ENCODE peak calls at places on chromosome 2, in five cellular contexts. One of them, this sample, is unnamed.

GRCh38 chr2:180694445-180695421 is 285.7 kb upstream of the UBE2E3 start:
- DNase-seq in GM12865: no peak
- DNase-seq in fibroblast of lung: peak
- DNase-seq in HepG2: no peak
- DNase-seq in fibroblast of mammary gland: no peak
- DNase-seq in this sample: no peak

GRCh38 chr2:28406276-28407096 is 13.8 kb downstream of the FOSL2 start:
- DNase-seq in GM12865: no peak
- DNase-seq in fibroblast of lung: peak
- DNase-seq in HepG2: no peak
- DNase-seq in fibroblast of mammary gland: peak
- DNase-seq in this sample: peak

GRCh38 chr2:115083216-115083615 is 640.8 kb downstream of the DPP10 start:
- DNase-seq in GM12865: no peak
- DNase-seq in fibroblast of lung: no peak
- DNase-seq in HepG2: no peak
- DNase-seq in fibroblast of mammary gland: no peak
- DNase-seq in this sample: no peak

GRCh38 chr2:175883586-175884194 is 118.4 kb downstream of the LNPK start:
- DNase-seq in GM12865: no peak
- DNase-seq in fibroblast of lung: no peak
- DNase-seq in HepG2: no peak
- DNase-seq in fibroblast of mammary gland: no peak
- DNase-seq in this sample: no peak

GRCh38 chr2:36381965-36382364 is 26.4 kb downstream of the CRIM1 start:
- DNase-seq in GM12865: no peak
- DNase-seq in fibroblast of lung: no peak
- DNase-seq in HepG2: no peak
- DNase-seq in fibroblast of mammary gland: no peak
- DNase-seq in this sample: no peak

GRCh38 chr2:241307055-241307454 is 8.4 kb downstream of the HDLBP start:
- DNase-seq in GM12865: no peak
- DNase-seq in fibroblast of lung: no peak
- DNase-seq in HepG2: no peak
- DNase-seq in fibroblast of mammary gland: no peak
- DNase-seq in this sample: no peak

GRCh38 chr2:63000801-63001200 is 49.8 kb upstream of the OTX1 start:
- DNase-seq in GM12865: no peak
- DNase-seq in fibroblast of lung: peak
- DNase-seq in HepG2: no peak
- DNase-seq in fibroblast of mammary gland: peak
- DNase-seq in this sample: peak

GRCh38 chr2:98903767-98904485 is 32.1 kb downstream of the CRACDL start:
- DNase-seq in GM12865: no peak
- DNase-seq in fibroblast of lung: no peak
- DNase-seq in HepG2: no peak
- DNase-seq in fibroblast of mammary gland: no peak
- DNase-seq in this sample: no peak

GRCh38 chr2:238945433-238946150 is 97.7 kb downstream of the TWIST2 start:
- DNase-seq in GM12865: peak
- DNase-seq in fibroblast of lung: peak
- DNase-seq in HepG2: peak
- DNase-seq in fibroblast of mammary gland: peak
- DNase-seq in this sample: peak

GRCh38 chr2:24857741-24858140 is 62.3 kb downstream of the ADCY3 start:
- DNase-seq in GM12865: no peak
- DNase-seq in fibroblast of lung: no peak
- DNase-seq in HepG2: no peak
- DNase-seq in fibroblast of mammary gland: peak
- DNase-seq in this sample: no peak

GRCh38 chr2:196592912-196593881 is 46.3 kb upstream of the CCDC150 start:
- DNase-seq in GM12865: peak
- DNase-seq in fibroblast of lung: peak
- DNase-seq in HepG2: no peak
- DNase-seq in fibroblast of mammary gland: peak
- DNase-seq in this sample: peak

GRCh38 chr2:112087346-112088020 is 32.4 kb downstream of the TMEM87B start:
- DNase-seq in GM12865: peak
- DNase-seq in fibroblast of lung: no peak
- DNase-seq in HepG2: no peak
- DNase-seq in fibroblast of mammary gland: no peak
- DNase-seq in this sample: no peak

GRCh38 chr2:148719195-148719749 is 74.7 kb downstream of the EPC2 start:
- DNase-seq in GM12865: no peak
- DNase-seq in fibroblast of lung: no peak
- DNase-seq in HepG2: peak
- DNase-seq in fibroblast of mammary gland: no peak
- DNase-seq in this sample: no peak

GRCh38 chr2:166944909-166945308 is 56.6 kb downstream of the XIRP2 start:
- DNase-seq in GM12865: no peak
- DNase-seq in fibroblast of lung: no peak
- DNase-seq in HepG2: no peak
- DNase-seq in fibroblast of mammary gland: no peak
- DNase-seq in this sample: no peak

GRCh38 chr2:55309441-55309840 is 40.4 kb upstream of the MTIF2 start:
- DNase-seq in GM12865: no peak
- DNase-seq in fibroblast of lung: peak
- DNase-seq in HepG2: no peak
- DNase-seq in fibroblast of mammary gland: peak
- DNase-seq in this sample: peak

GRCh38 chr2:16034151-16034974 is 94.0 kb downstream of the MYCN start:
- DNase-seq in GM12865: no peak
- DNase-seq in fibroblast of lung: no peak
- DNase-seq in HepG2: peak
- DNase-seq in fibroblast of mammary gland: no peak
- DNase-seq in this sample: no peak

DNA sequence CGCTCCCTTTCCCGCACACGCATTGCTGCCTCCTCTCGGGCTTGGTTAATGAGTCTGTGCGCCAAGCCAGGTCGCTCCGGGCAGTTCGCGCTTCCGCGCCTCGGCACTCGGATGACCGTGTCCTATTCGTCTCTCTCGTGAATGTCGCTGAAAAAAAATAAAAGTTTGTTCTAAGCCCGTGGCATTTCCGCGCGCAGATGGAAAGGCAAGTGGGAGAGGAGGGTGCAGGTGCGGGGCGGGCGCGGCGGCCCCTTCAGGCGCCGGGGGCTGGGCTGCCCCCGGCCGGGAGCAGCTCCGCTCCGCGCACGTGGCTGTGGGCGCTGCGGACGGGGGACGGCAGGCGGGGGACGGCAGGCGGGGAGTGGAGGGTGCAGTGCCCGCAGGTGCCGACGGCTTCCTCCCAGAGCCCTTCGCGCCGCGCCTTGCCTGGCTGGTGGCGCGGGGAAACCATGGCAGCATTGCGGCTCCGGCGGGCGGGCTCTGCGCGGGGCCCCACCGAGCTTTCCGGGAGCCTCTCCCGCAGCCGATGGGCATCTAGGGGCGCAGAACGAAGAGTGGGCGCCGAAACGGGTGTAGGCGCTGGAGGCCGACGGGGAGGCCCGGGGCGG is 159.6 kb upstream of the SIX2 start:
- DNase-seq in GM12865: no peak
- DNase-seq in fibroblast of lung: no peak
- DNase-seq in HepG2: no peak
- DNase-seq in fibroblast of mammary gland: peak
- DNase-seq in this sample: no peak
- H3K4me3 ChIP-seq in GM12865: peak
- H3K4me3 ChIP-seq in fibroblast of lung: no peak
- H3K4me3 ChIP-seq in HepG2: no peak
- H3K4me3 ChIP-seq in fibroblast of mammary gland: peak
- H3K4me3 ChIP-seq in this sample: peak

GRCh38 chr2:71113843-71114242 is 16.2 kb downstream of the MCEE start:
- DNase-seq in GM12865: no peak
- DNase-seq in fibroblast of lung: no peak
- DNase-seq in HepG2: no peak
- DNase-seq in fibroblast of mammary gland: no peak
- DNase-seq in this sample: no peak
- TF ChIP-seq CTCF in GM12865: no peak
- TF ChIP-seq CTCF in fibroblast of lung: no peak
- TF ChIP-seq CTCF in HepG2: no peak
- TF ChIP-seq CTCF in fibroblast of mammary gland: no peak
- TF ChIP-seq CTCF in this sample: no peak

GRCh38 chr2:70498054-70498453 is 55.6 kb downstream of the TGFA start:
- DNase-seq in GM12865: no peak
- DNase-seq in fibroblast of lung: no peak
- DNase-seq in HepG2: peak
- DNase-seq in fibroblast of mammary gland: no peak
- DNase-seq in this sample: no peak

GRCh38 chr2:70498528-70498927 is 55.1 kb downstream of the TGFA start:
- DNase-seq in GM12865: no peak
- DNase-seq in fibroblast of lung: no peak
- DNase-seq in HepG2: no peak
- DNase-seq in fibroblast of mammary gland: no peak
- DNase-seq in this sample: no peak

GRCh38 chr2:70501215-70501614 is 52.4 kb downstream of the TGFA start:
- DNase-seq in GM12865: no peak
- DNase-seq in fibroblast of lung: no peak
- DNase-seq in HepG2: no peak
- DNase-seq in fibroblast of mammary gland: no peak
- DNase-seq in this sample: no peak

GRCh38 chr2:70496819-70497218 is 56.8 kb downstream of the TGFA start:
- DNase-seq in GM12865: no peak
- DNase-seq in fibroblast of lung: no peak
- DNase-seq in HepG2: no peak
- DNase-seq in fibroblast of mammary gland: no peak
- DNase-seq in this sample: peak

DNA sequence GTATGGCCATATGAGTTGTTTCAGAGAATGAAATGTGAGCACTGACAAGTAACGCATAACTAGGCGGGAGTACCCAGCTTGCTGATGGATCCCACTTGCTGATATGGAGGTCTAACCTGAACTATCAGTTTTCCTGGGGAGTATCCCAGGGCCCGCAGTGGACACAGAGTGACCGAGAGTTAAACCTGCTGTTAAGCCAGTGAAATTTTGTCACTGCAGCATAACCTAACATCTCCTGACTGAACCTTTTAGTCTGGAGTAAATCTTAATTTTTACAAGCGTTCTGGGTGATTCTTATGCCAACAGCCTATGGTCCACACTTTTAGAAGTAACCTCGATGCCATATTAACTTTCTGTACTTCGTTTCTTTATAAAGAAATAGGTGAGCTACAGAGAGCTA is 54.4 kb downstream of the TGFA start:
- DNase-seq in GM12865: no peak
- DNase-seq in fibroblast of lung: no peak
- DNase-seq in HepG2: no peak
- DNase-seq in fibroblast of mammary gland: no peak
- DNase-seq in this sample: no peak
- H3K4me3 ChIP-seq in GM12865: no peak
- H3K4me3 ChIP-seq in fibroblast of lung: no peak
- H3K4me3 ChIP-seq in HepG2: no peak
- H3K4me3 ChIP-seq in fibroblast of mammary gland: no peak
- H3K4me3 ChIP-seq in this sample: no peak

GRCh38 chr2:11647834-11648600 is 22.0 kb downstream of the NTSR2 start:
- DNase-seq in GM12865: no peak
- DNase-seq in fibroblast of lung: no peak
- DNase-seq in HepG2: no peak
- DNase-seq in fibroblast of mammary gland: peak
- DNase-seq in this sample: peak
- TF ChIP-seq CTCF in GM12865: no peak
- TF ChIP-seq CTCF in fibroblast of lung: peak
- TF ChIP-seq CTCF in HepG2: peak
- TF ChIP-seq CTCF in fibroblast of mammary gland: peak
- TF ChIP-seq CTCF in this sample: no peak

This sample was measured in foreskin fibroblast.